ENCODE peak calls at places on chromosomes 1 and 21, in four cellular contexts. R is GM12878, D is K562, Z is HepG2. M is an unnamed sample.

GRCh38 chr1:1307261-1307907 is 346 bp downstream of the ACAP3 start:
- DNase-seq in R (no peak), D (peak), Z (no peak), M (no peak)

GRCh38 chr1:228465134-228465533 is 22.0 kb upstream of the RNF187 start:
- DNase-seq in R (no peak), D (no peak), Z (no peak), M (no peak)

GRCh38 chr21:36477559-36477958 is 2.4 kb downstream of the CLDN14 start:
- DNase-seq in R (no peak), D (no peak), Z (no peak), M (no peak)

GRCh38 chr1:171913385-171913784 is 72.1 kb downstream of the DNM3 start:
- DNase-seq in R (no peak), D (no peak), Z (peak), M (peak)

GRCh38 chr1:118246646-118247045 is 61.6 kb upstream of the SPAG17 start:
- DNase-seq in R (no peak), D (no peak), Z (no peak), M (no peak)

GRCh38 chr1:214475331-214475730 is 76.1 kb downstream of the PTPN14 start:
- DNase-seq in R (no peak), D (no peak), Z (no peak), M (no peak)

GRCh38 chr1:42044346-42044745 is 108.9 kb upstream of the GUCA2B start:
- DNase-seq in R (no peak), D (no peak), Z (no peak), M (no peak)

GRCh38 chr1:43165765-43166164 is 6.3 kb downstream of the EBNA1BP2 start:
- DNase-seq in R (no peak), D (no peak), Z (no peak), M (no peak)

GRCh38 chr1:178060789-178061556 is 32.9 kb upstream of the RASAL2 start:
- DNase-seq in R (no peak), D (no peak), Z (peak), M (no peak)

GRCh38 chr1:67723620-67724019 is 38.6 kb downstream of the GADD45A start:
- DNase-seq in R (no peak), D (peak), Z (no peak), M (no peak)

GRCh38 chr1:198056255-198056654 is 100.5 kb upstream of the NEK7 start:
- DNase-seq in R (no peak), D (no peak), Z (peak), M (peak)

GRCh38 chr1:183043872-183044859 is 20.9 kb downstream of the LAMC1 start:
- DNase-seq in R (no peak), D (no peak), Z (peak), M (peak)

GRCh38 chr21:44436958-44437357 is 18.4 kb upstream of the LRRC3 start:
- DNase-seq in R (no peak), D (no peak), Z (no peak), M (no peak)

GRCh38 chr1:22760453-22760852 is 49.8 kb downstream of the EPHB2 start:
- DNase-seq in R (no peak), D (no peak), Z (no peak), M (no peak)

GRCh38 chr1:30907641-30908445 is 715 bp downstream of the SDC3 start:
- DNase-seq in R (no peak), D (peak), Z (no peak), M (no peak)

GRCh38 chr1:199545780-199546179 is 481.7 kb upstream of the NR5A2 start:
- DNase-seq in R (no peak), D (no peak), Z (no peak), M (peak)

GRCh38 chr1:25642710-25643109 is 26.1 kb downstream of the MAN1C1 start:
- DNase-seq in R (peak), D (no peak), Z (no peak), M (no peak)

GRCh38 chr1:95312181-95312580 is 78.2 kb downstream of the RWDD3 start:
- DNase-seq in R (no peak), D (no peak), Z (no peak), M (no peak)

GRCh38 chr1:95308276-95308675 is 74.3 kb downstream of the RWDD3 start:
- DNase-seq in R (no peak), D (no peak), Z (no peak), M (no peak)

GRCh38 chr1:95311006-95311405 is 77.0 kb downstream of the RWDD3 start:
- DNase-seq in R (no peak), D (no peak), Z (no peak), M (no peak)

GRCh38 chr1:95311762-95312161 is 77.8 kb downstream of the RWDD3 start:
- DNase-seq in R (no peak), D (no peak), Z (no peak), M (no peak)

GRCh38 chr1:95309031-95309459 is 75.0 kb downstream of the RWDD3 start:
- DNase-seq in R (no peak), D (peak), Z (peak), M (peak)
- TF ChIP-seq JUNB in R (no peak), D (no peak), Z (no peak), M (no peak)

GRCh38 chr1:7539772-7540175 is 231.3 kb upstream of the VAMP3 start:
- DNase-seq in R (no peak), D (peak), Z (no peak), M (no peak)

GRCh38 chr1:7538849-7539771 is 232.0 kb upstream of the VAMP3 start:
- DNase-seq in R (no peak), D (no peak), Z (no peak), M (no peak)

GRCh38 chr1:7536891-7537591 is 234.1 kb upstream of the VAMP3 start:
- DNase-seq in R (no peak), D (no peak), Z (no peak), M (no peak)

GRCh38 chr1:7535934-7536878 is 234.9 kb upstream of the VAMP3 start:
- DNase-seq in R (no peak), D (no peak), Z (no peak), M (no peak)

GRCh38 chr1:7538033-7538432 is 233.1 kb upstream of the VAMP3 start:
- DNase-seq in R (no peak), D (no peak), Z (peak), M (peak)
- TF ChIP-seq HDAC2 in R (no peak), D (no peak), Z (no peak), M (no peak)

GRCh38 chr21:38181101-38181500 is 75.7 kb upstream of the KCNJ15 start:
- DNase-seq in R (no peak), D (no peak), Z (no peak), M (no peak)
- TF ChIP-seq JUNB in R (no peak), D (no peak), Z (no peak), M (no peak)

GRCh38 chr1:246005067-246005466 is 502.0 kb downstream of the SMYD3 start:
- DNase-seq in R (no peak), D (no peak), Z (no peak), M (no peak)
- TF ChIP-seq HDAC2 in R (no peak), D (no peak), Z (no peak), M (no peak)

DNA sequence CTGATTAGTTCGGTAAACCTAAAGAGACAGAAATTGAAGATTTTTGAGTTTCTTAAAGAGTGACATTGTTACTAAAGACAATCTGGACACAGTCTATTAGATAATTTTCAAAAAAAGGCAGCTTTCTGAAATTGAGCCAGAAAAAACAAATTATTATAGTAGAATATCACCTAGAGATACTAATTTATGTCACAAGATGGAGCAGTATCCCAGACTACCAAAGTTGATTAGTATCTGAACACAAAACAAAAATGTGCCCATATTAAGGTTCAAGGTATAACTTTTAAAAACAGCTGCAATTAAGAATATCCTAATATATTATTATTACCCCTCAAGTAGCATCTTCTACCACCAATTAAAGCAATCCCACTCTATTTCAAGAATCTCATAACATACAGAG is 40.5 kb upstream of the SYT2 start:
- DNase-seq in R (no peak), D (no peak), Z (no peak), M (peak)
- TF ChIP-seq JUNB in R (no peak), D (no peak), Z (no peak), M (no peak)

DNA sequence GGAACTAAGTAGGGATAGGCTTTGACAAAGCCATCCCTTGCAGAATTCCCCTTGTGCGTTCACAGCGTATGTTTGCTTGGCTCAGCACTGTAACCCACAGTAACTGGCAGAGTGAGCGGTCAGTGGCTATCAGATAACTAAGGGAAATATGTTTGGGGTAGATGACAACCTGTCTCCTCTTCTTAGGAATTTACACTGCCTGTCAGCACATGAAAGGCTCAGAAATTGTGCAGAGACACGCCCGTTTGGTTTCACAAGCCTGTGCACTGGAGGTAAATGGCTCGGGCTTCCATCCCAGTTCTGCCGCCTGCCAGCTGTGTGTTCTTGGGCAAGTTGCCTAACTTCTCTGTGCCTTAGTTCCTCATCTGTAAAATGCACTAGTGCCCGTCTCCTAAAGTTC is 101.2 kb downstream of the PRDM2 start:
- DNase-seq in R (no peak), D (no peak), Z (no peak), M (no peak)
- TF ChIP-seq HDAC2 in R (no peak), D (no peak), Z (no peak), M (no peak)

GRCh38 chr1:230905733-230906132 is 37.4 kb upstream of the C1orf198 start:
- DNase-seq in R (no peak), D (no peak), Z (no peak), M (no peak)
- TF ChIP-seq JUNB in R (no peak), D (no peak), Z (no peak), M (no peak)

M was measured in A549.